ENCODE peak calls at places on chromosomes 16 and 17, in five cellular contexts. Z is heart left ventricle, K is HCT116, S is suprapubic skin, T is tibial nerve. A is an unnamed sample.

GRCh38 chr17:76266244-76266938 is 1.2 kb downstream of the UBALD2 start:
- DNase-seq in T (no peak), S (no peak), Z (peak; percentile 30), K (no peak), A (no peak)

GRCh38 chr17:77887464-77888241 is 70.8 kb upstream of the TNRC6C start:
- DNase-seq in Z (peak; percentile 80), K (no peak), T (peak; percentile 87), S (peak; percentile 93), A (peak; percentile 82)

GRCh38 chr16:46871587-46871986 is 12.6 kb upstream of the GPT2 start:
- DNase-seq in Z (no peak), K (no peak), T (no peak), S (no peak), A (no peak)

GRCh38 chr16:10862432-10862831 is 14.6 kb upstream of the CIITA start:
- DNase-seq in K (peak; percentile 37), T (peak; percentile 64), S (no peak), Z (peak; percentile 53), A (peak; percentile 43)

GRCh38 chr16:12398029-12398735 is 405.5 kb downstream of the CPPED1 start:
- DNase-seq in K (no peak), T (no peak), Z (no peak), S (no peak), A (no peak)

GRCh38 chr17:10070690-10071089 is 127.7 kb downstream of the GAS7 start:
- DNase-seq in Z (no peak), S (no peak), K (no peak), T (no peak), A (no peak)

GRCh38 chr16:29915590-29916247 is 10.3 kb downstream of the KCTD13 start:
- DNase-seq in S (peak; percentile 7), Z (no peak), K (no peak), T (no peak), A (no peak)

GRCh38 chr17:76684756-76685155 is 26.0 kb downstream of the MXRA7 start:
- DNase-seq in S (no peak), K (no peak), T (no peak), Z (no peak), A (no peak)

GRCh38 chr16:56277040-56277439 is 85.8 kb downstream of the GNAO1 start:
- DNase-seq in S (no peak), T (no peak), K (no peak), Z (no peak), A (no peak)

GRCh38 chr17:61009619-61010018 is 332.0 kb downstream of the BCAS3 start:
- DNase-seq in S (no peak), T (no peak), Z (peak; percentile 31), K (no peak), A (no peak)

GRCh38 chr17:61378658-61379456 is 20.8 kb upstream of the TBX2 start:
- DNase-seq in S (no peak), K (no peak), T (no peak), Z (no peak), A (no peak)

GRCh38 chr16:9035986-9036385 is 55.5 kb upstream of the HAPSTR1 start:
- DNase-seq in T (no peak), K (no peak), Z (no peak), S (no peak), A (no peak)

GRCh38 chr17:6257339-6257738 is 177.6 kb downstream of the AIPL1 start:
- DNase-seq in S (no peak), Z (no peak), K (no peak), T (no peak), A (no peak)

GRCh38 chr17:48328457-48328856 is 101.6 kb downstream of the SKAP1 start:
- DNase-seq in S (no peak), T (no peak), Z (no peak), K (no peak), A (no peak)

GRCh38 chr16:85824161-85825135 is 25.0 kb downstream of the COX4I1 start:
- DNase-seq in T (no peak), K (no peak), S (no peak), Z (no peak), A (no peak)

GRCh38 chr16:31819386-31819785 is 54.2 kb upstream of the ZNF267 start:
- DNase-seq in Z (no peak), T (no peak), K (no peak), S (no peak), A (no peak)

GRCh38 chr17:81412490-81413093 is 17.3 kb downstream of the BAHCC1 start:
- DNase-seq in K (no peak), S (no peak), T (no peak), Z (peak; percentile 67), A (no peak)

GRCh38 chr17:81523139-81524062 is 4.8 kb upstream of the FSCN2 start:
- DNase-seq in T (no peak), S (no peak), K (no peak), Z (no peak), A (peak; percentile 37)

GRCh38 chr16:30924086-30924714 is 828 bp downstream of the FBXL19 start:
- DNase-seq in Z (no peak), K (no peak), S (peak; percentile 78), T (no peak), A (no peak)

GRCh38 chr17:82231562-82232321 is 2.9 kb downstream of the SLC16A3 start:
- DNase-seq in T (peak; percentile 61), Z (peak; percentile 84), S (peak; percentile 87), K (no peak), A (peak; percentile 76)

GRCh38 chr16:1068451-1068850 is 4.1 kb upstream of the SSTR5 start:
- DNase-seq in K (no peak), S (no peak), T (no peak), Z (no peak), A (no peak)
- H3K27me3 ChIP-seq in K (no peaks in the 10 kb centered on the region), S (peaks cover 100% of the 10 kb centered on the region), T (peaks cover 98% of the 10 kb centered on the region), Z (peaks cover 66% of the 10 kb centered on the region), A (no peaks in the 10 kb centered on the region)

DNA sequence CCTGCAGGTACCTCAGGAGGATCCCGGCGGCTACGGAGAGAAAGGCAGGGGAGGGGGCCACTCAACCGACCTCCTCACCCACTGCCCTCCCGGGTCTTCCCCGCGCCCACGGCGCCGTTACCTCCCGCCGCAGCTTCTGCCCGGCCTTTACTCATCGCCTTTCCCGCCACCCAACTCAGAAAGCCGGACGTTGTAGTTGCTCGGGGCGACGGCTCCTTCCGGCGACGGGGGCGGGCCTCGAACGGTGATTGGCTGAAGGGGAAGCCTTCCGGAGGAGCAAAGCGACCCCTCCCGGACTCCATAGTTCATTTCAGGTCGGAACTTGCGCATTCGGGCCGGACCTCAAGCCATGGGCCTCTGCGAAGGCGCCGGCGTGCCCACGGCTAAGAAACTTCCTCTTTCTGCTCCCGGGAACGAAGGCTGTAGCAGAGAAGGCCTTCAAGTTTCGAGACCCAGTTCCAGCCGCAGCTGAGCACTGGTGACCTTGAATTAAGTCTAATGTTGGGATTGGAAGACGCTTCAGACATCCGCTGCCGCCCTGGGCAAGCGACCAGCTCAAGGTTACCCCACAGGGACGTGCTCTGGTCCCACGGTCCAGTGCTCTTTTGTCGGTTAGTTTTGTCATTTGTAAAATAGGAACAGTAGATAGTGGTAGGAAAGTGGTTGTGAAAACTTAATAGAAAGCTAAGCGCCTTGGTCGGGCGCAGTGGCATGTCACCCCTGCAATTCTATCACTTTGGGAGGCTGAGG is at the start of gene PSMC3IP:
- DNase-seq in K (peak; percentile 87), S (peak; percentile 98), T (peak; percentile 93), Z (peak; percentile 96), A (peak; percentile 97)
- TF ChIP-seq POLR2A in K (peak; percentile 87), S (no peak), T (peak; percentile 45), Z (peak; percentile 86), A (no peak)

GRCh38 chr16:88915639-88916327 is 49.3 kb upstream of the PABPN1L start:
- DNase-seq in T (no peak), Z (no peak), K (no peak), S (no peak), A (no peak)

GRCh38 chr16:88914750-88915368 is 48.4 kb upstream of the PABPN1L start:
- DNase-seq in K (no peak), T (peak; percentile 26), S (no peak), Z (no peak), A (peak; percentile 53)

GRCh38 chr16:88912556-88912955 is 46.1 kb upstream of the PABPN1L start:
- DNase-seq in S (no peak), T (no peak), Z (no peak), K (no peak), A (no peak)

GRCh38 chr16:88913001-88913612 is 46.6 kb upstream of the PABPN1L start:
- DNase-seq in T (no peak), Z (no peak), K (no peak), S (no peak), A (no peak)

GRCh38 chr16:88913870-88914269 is 47.4 kb upstream of the PABPN1L start:
- DNase-seq in Z (no peak), S (no peak), K (no peak), T (no peak), A (no peak)
- H3K27me3 ChIP-seq in Z (no peaks in the 10 kb centered on the region), S (no peaks in the 10 kb centered on the region), K (no peaks in the 10 kb centered on the region), T (peaks cover 39% of the 10 kb centered on the region), A (no peaks in the 10 kb centered on the region)

DNA sequence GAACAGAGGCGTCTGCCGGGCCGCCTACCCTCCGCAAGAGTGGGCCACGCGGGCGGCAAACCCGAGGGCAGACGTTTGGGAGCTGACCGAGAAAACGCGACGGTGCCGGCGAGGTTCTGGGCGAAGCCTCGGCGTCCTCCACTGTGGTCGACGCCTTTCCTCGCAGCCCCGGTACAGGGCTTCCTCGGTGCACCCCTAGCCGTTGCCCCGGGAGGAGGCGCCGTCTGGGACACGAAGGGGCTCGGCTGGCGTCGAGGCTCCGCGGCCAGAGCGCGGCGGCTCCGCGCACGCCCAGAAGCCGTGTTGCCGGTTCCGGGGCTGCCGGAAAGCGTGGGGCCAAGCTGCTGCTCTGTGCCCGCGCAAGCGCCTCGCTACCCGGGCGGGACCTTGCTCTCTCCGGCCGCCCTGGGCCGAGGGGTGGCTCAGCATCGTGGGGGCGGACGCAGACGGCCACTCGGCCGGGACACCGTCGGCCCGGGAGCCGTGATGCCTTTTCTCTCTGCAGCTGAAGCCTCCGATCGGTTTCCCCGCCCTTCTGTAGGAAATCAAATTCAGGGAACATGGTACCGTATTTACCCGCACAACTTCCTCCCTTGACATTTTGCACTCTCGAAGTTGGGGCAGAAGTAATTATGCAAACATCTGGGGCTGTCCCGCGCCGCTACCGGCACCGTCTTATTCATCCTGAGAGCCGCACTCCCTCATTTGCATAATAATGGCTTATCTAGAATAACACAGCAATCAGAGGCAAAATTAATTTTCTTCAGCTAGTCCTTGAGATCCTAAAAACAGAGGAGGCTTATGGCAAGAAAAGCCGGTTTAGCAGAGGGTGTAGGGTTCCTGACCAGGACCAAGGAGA is 7.3 kb upstream of the CBX8 start:
- DNase-seq in Z (no peak), S (no peak), T (no peak), K (no peak), A (no peak)
- TF ChIP-seq POLR2A in Z (no peak), S (no peak), T (no peak), K (no peak), A (no peak)

GRCh38 chr16:83586036-83586810 is 221.6 kb upstream of the HSBP1 start:
- DNase-seq in S (no peak), K (no peak), T (no peak), Z (no peak), A (no peak)
- H3K27me3 ChIP-seq in S (no peaks in the 10 kb centered on the region), K (peaks cover 51% of the 10 kb centered on the region), T (no peaks in the 10 kb centered on the region), Z (no peaks in the 10 kb centered on the region), A (no peaks in the 10 kb centered on the region)

GRCh38 chr17:64319531-64319930 is 56.5 kb upstream of the TEX2 start:
- DNase-seq in T (no peak), S (no peak), K (no peak), Z (no peak), A (peak; percentile 74)
- TF ChIP-seq POLR2A in T (no peak), S (no peak), K (no peak), Z (no peak), A (no peak)